ENCODE peak calls at places on chromosomes 5 and 9, in five cellular contexts. One of them, this sample, is unnamed.

GRCh38 chr5:137220523-137220927 is 278.6 kb downstream of the SPOCK1 start:
- DNase-seq in HT-29: peak; percentile 76
- DNase-seq in NCI-H774: peak; percentile 70
- DNase-seq in activated gamma-delta T cell treated with Interleukin-2 at 50 U/mL for 16 hours: no peak
- DNase-seq in epithelial cell of prostate: peak; percentile 90
- DNase-seq in this sample: peak; percentile 76

GRCh38 chr9:114696814-114697544 is 15.0 kb upstream of the TEX48 start:
- DNase-seq in NCI-H774: no peak
- DNase-seq in activated gamma-delta T cell treated with Interleukin-2 at 50 U/mL for 16 hours: no peak
- DNase-seq in epithelial cell of prostate: no peak
- DNase-seq in HT-29: no peak
- DNase-seq in this sample: peak; percentile 34

GRCh38 chr5:173464813-173465212 is 136.6 kb upstream of the STC2 start:
- DNase-seq in activated gamma-delta T cell treated with Interleukin-2 at 50 U/mL for 16 hours: no peak
- DNase-seq in epithelial cell of prostate: no peak
- DNase-seq in NCI-H774: no peak
- DNase-seq in HT-29: no peak
- DNase-seq in this sample: no peak

GRCh38 chr5:73706963-73707362 is 81.0 kb downstream of the ARHGEF28 start:
- DNase-seq in activated gamma-delta T cell treated with Interleukin-2 at 50 U/mL for 16 hours: no peak
- DNase-seq in HT-29: no peak
- DNase-seq in NCI-H774: no peak
- DNase-seq in epithelial cell of prostate: no peak
- DNase-seq in this sample: no peak

GRCh38 chr5:177388521-177389052 is 4.4 kb downstream of the SLC34A1 start:
- DNase-seq in activated gamma-delta T cell treated with Interleukin-2 at 50 U/mL for 16 hours: no peak
- DNase-seq in epithelial cell of prostate: no peak
- DNase-seq in HT-29: no peak
- DNase-seq in NCI-H774: no peak
- DNase-seq in this sample: no peak

GRCh38 chr5:181198905-181199519 is 6.0 kb downstream of the TRIM7 start:
- DNase-seq in epithelial cell of prostate: no peak
- DNase-seq in activated gamma-delta T cell treated with Interleukin-2 at 50 U/mL for 16 hours: no peak
- DNase-seq in NCI-H774: no peak
- DNase-seq in HT-29: no peak
- DNase-seq in this sample: no peak

GRCh38 chr5:7857918-7858632 is 7.1 kb upstream of the CFAP90 start:
- DNase-seq in NCI-H774: no peak
- DNase-seq in HT-29: no peak
- DNase-seq in epithelial cell of prostate: no peak
- DNase-seq in activated gamma-delta T cell treated with Interleukin-2 at 50 U/mL for 16 hours: no peak
- DNase-seq in this sample: no peak

GRCh38 chr5:50962934-50963646 is 296.7 kb downstream of the PARP8 start:
- DNase-seq in activated gamma-delta T cell treated with Interleukin-2 at 50 U/mL for 16 hours: peak; percentile 38
- DNase-seq in epithelial cell of prostate: no peak
- DNase-seq in HT-29: peak; percentile 96
- DNase-seq in NCI-H774: peak; percentile 76
- DNase-seq in this sample: peak; percentile 20

GRCh38 chr5:127820910-127821553 is 117.8 kb downstream of the CCDC192 start:
- DNase-seq in NCI-H774: no peak
- DNase-seq in activated gamma-delta T cell treated with Interleukin-2 at 50 U/mL for 16 hours: no peak
- DNase-seq in epithelial cell of prostate: peak; percentile 81
- DNase-seq in HT-29: peak; percentile 87
- DNase-seq in this sample: peak; percentile 92